ENCODE peak calls at places on chromosomes 4 and X, in five cellular contexts. One of them, this sample, is unnamed.

GRCh38 chr4:96558466-96558865 is 718.6 kb downstream of the PDHA2 start:
- DNase-seq in A549: no peak
- DNase-seq in upper lobe of right lung: no peak
- DNase-seq in SJSA1: no peak
- DNase-seq in cardiac muscle cell: no peak
- DNase-seq in this sample: no peak

GRCh38 chrX:48522291-48522690 is 683 bp downstream of the EBP start:
- DNase-seq in upper lobe of right lung: no peak
- DNase-seq in A549: no peak
- DNase-seq in cardiac muscle cell: no peak
- DNase-seq in SJSA1: peak; percentile 11
- DNase-seq in this sample: peak; percentile 25

GRCh38 chrX:49191033-49191871 is 5.1 kb upstream of the PRICKLE3 start:
- DNase-seq in A549: peak; percentile 100
- DNase-seq in SJSA1: peak; percentile 98
- DNase-seq in cardiac muscle cell: peak; percentile 99
- DNase-seq in upper lobe of right lung: peak; percentile 93
- DNase-seq in this sample: peak; percentile 100

GRCh38 chr4:58064618-58065017 is 954.4 kb upstream of the IGFBP7 start:
- DNase-seq in upper lobe of right lung: no peak
- DNase-seq in SJSA1: no peak
- DNase-seq in cardiac muscle cell: no peak
- DNase-seq in A549: no peak
- DNase-seq in this sample: no peak

GRCh38 chr4:118983293-118983692 is 94.6 kb downstream of the SYNPO2 start:
- DNase-seq in SJSA1: no peak
- DNase-seq in A549: no peak
- DNase-seq in cardiac muscle cell: no peak
- DNase-seq in upper lobe of right lung: no peak
- DNase-seq in this sample: no peak

GRCh38 chrX:125810856-125811255 is 355.2 kb downstream of the DCAF12L2 start:
- DNase-seq in cardiac muscle cell: no peak
- DNase-seq in A549: no peak
- DNase-seq in SJSA1: no peak
- DNase-seq in upper lobe of right lung: no peak
- DNase-seq in this sample: no peak

GRCh38 chrX:55007633-55008032 is 7.5 kb downstream of the APEX2 start:
- DNase-seq in upper lobe of right lung: no peak
- DNase-seq in SJSA1: peak; percentile 3
- DNase-seq in cardiac muscle cell: peak; percentile 79
- DNase-seq in A549: peak; percentile 31
- DNase-seq in this sample: no peak

GRCh38 chr4:10003666-10004065 is 17.6 kb downstream of the SLC2A9 start:
- DNase-seq in A549: no peak
- DNase-seq in cardiac muscle cell: no peak
- DNase-seq in SJSA1: no peak
- DNase-seq in upper lobe of right lung: no peak
- DNase-seq in this sample: no peak

GRCh38 chr4:11214281-11214680 is 214.4 kb downstream of the HS3ST1 start:
- DNase-seq in SJSA1: no peak
- DNase-seq in A549: no peak
- DNase-seq in upper lobe of right lung: no peak
- DNase-seq in cardiac muscle cell: no peak
- DNase-seq in this sample: no peak

GRCh38 chrX:130109429-130110378 is 593 bp downstream of the ELF4 start:
- DNase-seq in SJSA1: no peak
- DNase-seq in upper lobe of right lung: no peak
- DNase-seq in cardiac muscle cell: no peak
- DNase-seq in A549: peak; percentile 17
- DNase-seq in this sample: peak; percentile 60

GRCh38 chrX:130652824-130653578 is 250.0 kb downstream of the ENOX2 start:
- DNase-seq in SJSA1: no peak
- DNase-seq in upper lobe of right lung: no peak
- DNase-seq in cardiac muscle cell: no peak
- DNase-seq in A549: no peak
- DNase-seq in this sample: no peak

GRCh38 chr4:183348136-183348535 is 25.9 kb upstream of the CLDN24 start:
- DNase-seq in A549: no peak
- DNase-seq in upper lobe of right lung: peak; percentile 39
- DNase-seq in cardiac muscle cell: no peak
- DNase-seq in SJSA1: no peak
- DNase-seq in this sample: no peak

GRCh38 chrX:17617794-17618193 is 119.5 kb upstream of the SCML1 start:
- DNase-seq in A549: no peak
- DNase-seq in upper lobe of right lung: no peak
- DNase-seq in cardiac muscle cell: no peak
- DNase-seq in SJSA1: peak; percentile 36
- DNase-seq in this sample: no peak

GRCh38 chr4:8110071-8110986 is 48.3 kb downstream of the ABLIM2 start:
- DNase-seq in A549: peak; percentile 44
- DNase-seq in cardiac muscle cell: peak; percentile 14
- DNase-seq in SJSA1: no peak
- DNase-seq in upper lobe of right lung: no peak
- DNase-seq in this sample: peak; percentile 61

GRCh38 chr4:187204389-187204920 is 480.8 kb upstream of the FAT1 start:
- DNase-seq in upper lobe of right lung: no peak
- DNase-seq in A549: peak; percentile 16
- DNase-seq in cardiac muscle cell: no peak
- DNase-seq in SJSA1: peak; percentile 91
- DNase-seq in this sample: no peak

GRCh38 chr4:171639540-171639939 is 173.7 kb upstream of the GALNTL6 start:
- DNase-seq in cardiac muscle cell: no peak
- DNase-seq in SJSA1: no peak
- DNase-seq in upper lobe of right lung: no peak
- DNase-seq in A549: no peak
- DNase-seq in this sample: no peak

GRCh38 chr4:182807346-182807745 is 109.8 kb downstream of the DCTD start:
- DNase-seq in SJSA1: peak; percentile 17
- DNase-seq in A549: no peak
- DNase-seq in cardiac muscle cell: no peak
- DNase-seq in upper lobe of right lung: no peak
- DNase-seq in this sample: no peak

GRCh38 chr4:62053974-62054373 is 853.8 kb downstream of the ADGRL3 start:
- DNase-seq in A549: no peak
- DNase-seq in upper lobe of right lung: no peak
- DNase-seq in SJSA1: no peak
- DNase-seq in cardiac muscle cell: no peak
- DNase-seq in this sample: no peak

GRCh38 chr4:149983931-149984330 is 94.3 kb upstream of the DCLK2 start:
- DNase-seq in upper lobe of right lung: no peak
- DNase-seq in A549: no peak
- DNase-seq in SJSA1: no peak
- DNase-seq in cardiac muscle cell: no peak
- DNase-seq in this sample: no peak

GRCh38 chrX:40199704-40200103 is 101.9 kb upstream of the BCOR start:
- DNase-seq in cardiac muscle cell: no peak
- DNase-seq in upper lobe of right lung: no peak
- DNase-seq in A549: no peak
- DNase-seq in SJSA1: no peak
- DNase-seq in this sample: no peak

GRCh38 chrX:51853251-51853650 is 40.2 kb upstream of the MAGED1 start:
- DNase-seq in cardiac muscle cell: no peak
- DNase-seq in upper lobe of right lung: no peak
- DNase-seq in A549: no peak
- DNase-seq in SJSA1: no peak
- DNase-seq in this sample: peak; percentile 51

GRCh38 chr4:150581611-150582010 is 340 bp upstream of the MAB21L2 start:
- DNase-seq in A549: no peak
- DNase-seq in SJSA1: peak; percentile 23
- DNase-seq in cardiac muscle cell: peak; percentile 57
- DNase-seq in upper lobe of right lung: no peak
- DNase-seq in this sample: no peak

GRCh38 chr4:17197070-17197469 is 298.6 kb upstream of the LDB2 start:
- DNase-seq in A549: no peak
- DNase-seq in SJSA1: no peak
- DNase-seq in cardiac muscle cell: no peak
- DNase-seq in upper lobe of right lung: no peak
- DNase-seq in this sample: no peak

GRCh38 chrX:145631461-145631951 is 186.1 kb upstream of the SLITRK2 start:
- DNase-seq in cardiac muscle cell: no peak
- DNase-seq in SJSA1: no peak
- DNase-seq in A549: no peak
- DNase-seq in upper lobe of right lung: no peak
- DNase-seq in this sample: no peak

GRCh38 chrX:65300104-65300809 is 234.3 kb downstream of the LAS1L start:
- DNase-seq in SJSA1: no peak
- DNase-seq in upper lobe of right lung: no peak
- DNase-seq in A549: no peak
- DNase-seq in cardiac muscle cell: no peak
- DNase-seq in this sample: peak; percentile 6

GRCh38 chr4:68367835-68368234 is 17.9 kb upstream of the YTHDC1 start:
- DNase-seq in SJSA1: peak; percentile 61
- DNase-seq in A549: no peak
- DNase-seq in upper lobe of right lung: no peak
- DNase-seq in cardiac muscle cell: no peak
- DNase-seq in this sample: no peak

GRCh38 chr4:87783781-87784180 is 15.6 kb upstream of the IBSP start:
- DNase-seq in A549: no peak
- DNase-seq in SJSA1: no peak
- DNase-seq in cardiac muscle cell: no peak
- DNase-seq in upper lobe of right lung: no peak
- DNase-seq in this sample: no peak

GRCh38 chr4:40003986-40004385 is 26.3 kb upstream of the PDS5A start:
- DNase-seq in A549: peak; percentile 14
- DNase-seq in SJSA1: no peak
- DNase-seq in cardiac muscle cell: no peak
- DNase-seq in upper lobe of right lung: no peak
- DNase-seq in this sample: no peak

GRCh38 chr4:11014199-11014598 is 329.6 kb upstream of the CLNK start:
- DNase-seq in A549: no peak
- DNase-seq in cardiac muscle cell: no peak
- DNase-seq in SJSA1: no peak
- DNase-seq in upper lobe of right lung: no peak
- DNase-seq in this sample: no peak

GRCh38 chr4:41640905-41641304 is 102.9 kb downstream of the LIMCH1 start:
- DNase-seq in A549: no peak
- DNase-seq in cardiac muscle cell: no peak
- DNase-seq in upper lobe of right lung: no peak
- DNase-seq in SJSA1: peak; percentile 23
- DNase-seq in this sample: no peak

GRCh38 chr4:152968806-152969394 is 32.8 kb downstream of the FHDC1 start:
- DNase-seq in upper lobe of right lung: no peak
- DNase-seq in A549: no peak
- DNase-seq in cardiac muscle cell: no peak
- DNase-seq in SJSA1: peak; percentile 52
- DNase-seq in this sample: no peak

GRCh38 chrX:131746491-131746968 is 202.7 kb downstream of the OR13H1 start:
- DNase-seq in cardiac muscle cell: no peak
- DNase-seq in upper lobe of right lung: no peak
- DNase-seq in A549: peak; percentile 92
- DNase-seq in SJSA1: peak; percentile 79
- DNase-seq in this sample: no peak

DNA sequence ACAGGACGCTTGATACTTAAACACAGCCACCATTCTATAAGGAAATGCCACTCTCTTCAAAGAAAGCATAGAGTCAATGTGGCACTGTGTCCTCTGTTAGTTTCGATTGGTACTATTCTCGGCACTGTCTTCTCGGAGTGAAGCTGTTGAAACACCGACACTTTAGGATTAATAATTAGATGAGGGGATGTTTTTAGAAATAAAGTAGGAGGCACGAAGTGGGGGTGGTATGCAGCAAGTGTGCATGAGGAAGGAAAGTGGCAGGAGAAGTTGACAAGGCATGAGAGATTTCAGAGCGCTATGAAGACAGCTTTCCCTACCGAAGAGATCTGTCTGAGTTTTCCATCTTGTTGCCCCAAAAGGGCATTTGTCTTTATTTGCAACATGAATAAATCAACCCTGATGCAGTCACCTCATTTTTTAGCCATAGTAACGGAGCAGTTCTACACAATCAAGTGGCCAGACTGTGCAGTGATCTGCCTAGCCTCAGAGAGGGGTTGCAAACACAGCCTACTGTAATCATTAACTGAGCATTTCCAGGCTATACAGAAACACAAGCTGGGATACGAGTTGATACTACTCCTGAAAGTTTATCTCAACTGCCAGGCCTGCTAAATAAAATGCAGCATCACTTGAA is 8.3 kb downstream of the GPRIN3 start:
- DNase-seq in A549: peak; percentile 64
- DNase-seq in SJSA1: no peak
- DNase-seq in cardiac muscle cell: no peak
- DNase-seq in upper lobe of right lung: no peak
- DNase-seq in this sample: no peak
- H3K4me3 ChIP-seq in A549: peak overlapping the region; percentile 42
- H3K4me3 ChIP-seq in SJSA1: no peak overlapping the region
- H3K4me3 ChIP-seq in cardiac muscle cell: no peak overlapping the region
- H3K4me3 ChIP-seq in upper lobe of right lung: peak overlapping the region; percentile 33
- H3K4me3 ChIP-seq in this sample: no peak overlapping the region

GRCh38 chr4:108536577-108536976 is 83.8 kb upstream of the RPL34 start:
- DNase-seq in SJSA1: no peak
- DNase-seq in upper lobe of right lung: no peak
- DNase-seq in A549: no peak
- DNase-seq in cardiac muscle cell: no peak
- DNase-seq in this sample: no peak
- H3K4me1 ChIP-seq in SJSA1: peaks cover 6% of the 10 kb centered on the region
- H3K4me1 ChIP-seq in upper lobe of right lung: no peaks in the 10 kb centered on the region
- H3K4me1 ChIP-seq in A549: no peaks in the 10 kb centered on the region
- H3K4me1 ChIP-seq in cardiac muscle cell: peaks cover 4% of the 10 kb centered on the region
- H3K4me1 ChIP-seq in this sample: no peaks in the 10 kb centered on the region

DNA sequence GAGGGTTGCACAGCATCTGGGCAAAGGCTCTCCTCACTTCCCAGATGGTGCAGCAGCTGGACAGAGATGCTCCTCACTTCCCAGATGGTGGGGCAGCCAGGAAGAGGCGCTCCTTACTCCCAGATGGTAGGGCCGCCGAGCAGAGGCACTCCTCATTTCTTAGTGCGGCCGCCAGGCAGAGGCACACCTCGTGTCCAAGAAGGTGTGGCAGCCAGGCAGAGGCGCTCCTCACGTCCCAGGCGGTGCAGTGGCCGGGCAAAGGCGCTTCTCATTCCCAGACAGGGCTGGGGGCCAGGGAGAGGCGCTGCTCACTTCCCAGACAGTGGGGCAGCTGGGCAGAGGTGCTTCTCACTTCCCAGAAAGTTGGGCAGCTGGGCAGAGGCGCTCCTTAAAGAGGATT is 48.8 kb downstream of the ZNF732 start:
- DNase-seq in A549: no peak
- DNase-seq in upper lobe of right lung: no peak
- DNase-seq in cardiac muscle cell: no peak
- DNase-seq in SJSA1: no peak
- DNase-seq in this sample: no peak
- H3K9me3 ChIP-seq in A549: peaks cover 21% of the 10 kb centered on the region
- H3K9me3 ChIP-seq in upper lobe of right lung: peaks cover 75% of the 10 kb centered on the region
- H3K9me3 ChIP-seq in cardiac muscle cell: peaks cover 20% of the 10 kb centered on the region
- H3K9me3 ChIP-seq in SJSA1: no peaks in the 10 kb centered on the region
- H3K9me3 ChIP-seq in this sample: peaks cover 5% of the 10 kb centered on the region

GRCh38 chr4:178174756-178175155 is 732.5 kb upstream of the AGA start:
- DNase-seq in SJSA1: no peak
- DNase-seq in upper lobe of right lung: no peak
- DNase-seq in cardiac muscle cell: no peak
- DNase-seq in A549: no peak
- DNase-seq in this sample: no peak

DNA sequence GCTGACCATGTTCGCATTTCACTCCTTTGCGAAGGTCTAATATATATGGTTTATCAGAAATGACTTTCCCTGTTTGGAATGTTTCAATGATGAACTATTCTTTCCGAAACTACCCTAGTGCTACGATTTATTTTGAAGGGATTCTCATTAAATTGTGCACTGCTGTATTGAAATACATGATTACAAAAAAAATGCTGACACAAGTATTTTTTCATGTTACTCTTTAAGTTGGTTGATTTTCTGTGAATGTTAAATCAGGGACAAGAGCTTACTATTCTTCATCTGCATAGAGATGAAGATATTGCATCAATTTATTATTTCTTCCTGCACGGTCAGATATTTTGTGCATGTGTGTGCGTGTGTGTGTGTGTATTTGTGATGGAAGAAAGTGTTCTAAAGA is 731.5 kb upstream of the AGA start:
- DNase-seq in A549: no peak
- DNase-seq in upper lobe of right lung: no peak
- DNase-seq in SJSA1: no peak
- DNase-seq in cardiac muscle cell: no peak
- DNase-seq in this sample: no peak
- H3K4me3 ChIP-seq in A549: no peak overlapping the region
- H3K4me3 ChIP-seq in upper lobe of right lung: no peak overlapping the region
- H3K4me3 ChIP-seq in SJSA1: no peak overlapping the region
- H3K4me3 ChIP-seq in cardiac muscle cell: no peak overlapping the region
- H3K4me3 ChIP-seq in this sample: no peak overlapping the region

This sample was measured in HAP-1.